ENCODE peak calls at places on chromosomes 5 and 9, in eight cellular contexts. I, D, T, F, S, J, V and B are unnamed samples.

GRCh38 chr9:71975833-71976232 is 64.4 kb downstream of the C9orf85 start:
- DNase-seq in I (no peak), D (no peak), T (no peak), F (no peak), S (no peak), J (no peak), V (no peak), B (no peak)

GRCh38 chr9:130715270-130716077 is 21.9 kb downstream of the EXOSC2 start:
- DNase-seq in I (no peak), D (peak), T (no peak), F (no peak), S (peak), J (no peak), V (no peak), B (no peak)

GRCh38 chr5:67880876-67881275 is 334.7 kb upstream of the PIK3R1 start:
- DNase-seq in I (no peak), D (no peak), T (no peak), F (no peak), S (peak), J (no peak), V (no peak), B (no peak)

GRCh38 chr9:71859939-71860338 is 51.1 kb downstream of the ABHD17B start:
- DNase-seq in I (no peak), D (peak), T (no peak), F (no peak), S (no peak), J (no peak), V (no peak), B (no peak)

GRCh38 chr5:167361841-167362240 is 929.6 kb upstream of the WWC1 start:
- DNase-seq in I (no peak), D (peak), T (no peak), F (no peak), S (no peak), J (no peak), V (no peak), B (no peak)

GRCh38 chr9:124285490-124285889 is 27.7 kb downstream of the NEK6 start:
- DNase-seq in I (no peak), D (no peak), T (no peak), F (no peak), S (no peak), J (no peak), V (no peak), B (no peak)

GRCh38 chr9:110748251-110748893 is 79.8 kb downstream of the MUSK start:
- DNase-seq in I (no peak), D (no peak), T (no peak), F (no peak), S (peak), J (no peak), V (no peak), B (no peak)

GRCh38 chr5:134491841-134492442 is 33.5 kb upstream of the JADE2 start:
- DNase-seq in I (no peak), D (no peak), T (no peak), F (no peak), S (no peak), J (peak), V (no peak), B (no peak)

GRCh38 chr5:1438871-1439270 is 6.4 kb downstream of the SLC6A3 start:
- DNase-seq in I (no peak), D (no peak), T (no peak), F (no peak), S (no peak), J (no peak), V (no peak), B (no peak)

GRCh38 chr5:170769898-170770416 is 13.6 kb upstream of the GABRP start:
- DNase-seq in I (no peak), D (no peak), T (no peak), F (no peak), S (no peak), J (no peak), V (no peak), B (no peak)

GRCh38 chr5:130549884-130550552 is 615.0 kb downstream of the HINT1 start:
- DNase-seq in I (no peak), D (peak), T (no peak), F (no peak), S (peak), J (no peak), V (peak), B (no peak)

GRCh38 chr5:6395621-6396020 is 17.3 kb upstream of the MED10 start:
- DNase-seq in I (no peak), D (no peak), T (no peak), F (no peak), S (no peak), J (no peak), V (no peak), B (no peak)

GRCh38 chr5:31023105-31023504 is 170.4 kb upstream of the CDH6 start:
- DNase-seq in I (no peak), D (peak), T (no peak), F (no peak), S (no peak), J (no peak), V (no peak), B (no peak)

GRCh38 chr9:23380821-23381220 is 445.2 kb downstream of the ELAVL2 start:
- DNase-seq in I (no peak), D (no peak), T (no peak), F (no peak), S (peak), J (no peak), V (no peak), B (no peak)

GRCh38 chr9:69056416-69056815 is 20.9 kb downstream of the FXN start:
- DNase-seq in I (no peak), D (no peak), T (no peak), F (no peak), S (no peak), J (no peak), V (no peak), B (no peak)

GRCh38 chr9:110426052-110426709 is 88.5 kb upstream of the TXNDC8 start:
- DNase-seq in I (no peak), D (peak), T (no peak), F (no peak), S (peak), J (no peak), V (no peak), B (peak)